ENCODE peak calls at places on chromosomes 6 and 20, in eight cellular contexts. D is endothelial cell of umbilical vein, Z is GM12878, J is SK-N-SH, A is HCT116, R is K562, M is HepG2, L is H1. S is an unnamed sample.

GRCh38 chr20:51639206-51639832 is 96.8 kb upstream of the NFATC2 start:
- DNase-seq in R (peak; percentile 73), L (peak; percentile 51), M (peak; percentile 75), D (peak; percentile 84), Z (no peak), A (peak; percentile 52), J (peak; percentile 79), S (no peak)

GRCh38 chr6:135583256-135583758 is 85.8 kb upstream of the AHI1 start:
- DNase-seq in D (no peak), R (no peak), A (no peak), J (no peak), Z (no peak), M (no peak), L (no peak), S (no peak)

GRCh38 chr6:165641672-165642156 is 21.3 kb downstream of the PDE10A start:
- DNase-seq in D (no peak), A (no peak), M (no peak), Z (no peak), J (no peak), L (no peak), R (no peak), S (no peak)

GRCh38 chr6:157376706-157377230 is 4.2 kb upstream of the ZDHHC14 start:
- DNase-seq in R (no peak), D (no peak), A (no peak), L (no peak), M (no peak), J (no peak), Z (no peak), S (no peak)

GRCh38 chr6:9540534-9541126 is 874.2 kb downstream of the TFAP2A start:
- DNase-seq in A (peak; percentile 47), M (peak; percentile 20), D (peak; percentile 58), J (peak; percentile 20), R (peak; percentile 35), L (no peak), Z (no peak), S (peak; percentile 67)

GRCh38 chr6:11044712-11045167 is 635 bp upstream of the ELOVL2 start:
- DNase-seq in Z (no peak), R (no peak), M (no peak), D (no peak), A (no peak), L (no peak), J (no peak), S (no peak)

GRCh38 chr6:34657307-34657978 is 39.1 kb downstream of the ILRUN start:
- DNase-seq in R (peak; percentile 78), A (no peak), J (no peak), D (peak; percentile 92), M (peak; percentile 98), Z (no peak), L (no peak), S (peak; percentile 14)

GRCh38 chr6:90599151-90599550 is 12.3 kb upstream of the MAP3K7 start:
- DNase-seq in D (no peak), J (no peak), A (no peak), R (no peak), Z (no peak), L (no peak), M (no peak), S (no peak)

GRCh38 chr20:37524859-37525708 is 2.6 kb downstream of the BLCAP start:
- DNase-seq in R (no peak), A (no peak), M (no peak), Z (no peak), L (no peak), D (no peak), J (no peak), S (no peak)

GRCh38 chr20:637559-637958 is 15.4 kb downstream of the SRXN1 start:
- DNase-seq in D (no peak), M (no peak), J (no peak), R (no peak), Z (no peak), L (no peak), A (no peak), S (no peak)

GRCh38 chr6:33696538-33697518 is 14.7 kb downstream of the UQCC2 start:
- DNase-seq in D (peak; percentile 99), M (no peak), R (no peak), A (no peak), J (peak; percentile 40), Z (no peak), L (no peak), S (no peak)

GRCh38 chr20:64077876-64078551 is 1.3 kb downstream of the RGS19 start:
- DNase-seq in A (no peak), L (no peak), J (no peak), R (no peak), D (no peak), M (no peak), Z (no peak), S (no peak)

GRCh38 chr6:134257516-134257915 is 60.4 kb downstream of the SGK1 start:
- DNase-seq in A (no peak), J (no peak), R (no peak), D (no peak), Z (no peak), L (no peak), M (no peak), S (no peak)

GRCh38 chr6:111534366-111534765 is 51.3 kb upstream of the REV3L start:
- DNase-seq in J (no peak), A (no peak), R (peak; percentile 14), D (peak; percentile 93), L (no peak), M (no peak), Z (no peak), S (no peak)

GRCh38 chr20:47035191-47035590 is 140.5 kb downstream of the EYA2 start:
- DNase-seq in J (peak; percentile 29), L (no peak), M (no peak), Z (no peak), R (no peak), D (no peak), A (no peak), S (no peak)

GRCh38 chr6:108113557-108114519 is 39.3 kb upstream of the OSTM1 start:
- DNase-seq in Z (no peak), R (peak; percentile 65), L (no peak), D (peak; percentile 67), M (peak; percentile 41), A (peak; percentile 35), J (peak; percentile 78), S (peak; percentile 44)

GRCh38 chr20:63835031-63835858 is 4.2 kb upstream of the ZBTB46 start:
- DNase-seq in Z (no peak), L (peak; percentile 73), J (peak; percentile 90), R (peak; percentile 86), M (peak; percentile 96), A (peak; percentile 90), D (peak; percentile 82), S (no peak)

GRCh38 chr6:163663575-163663974 is 249.1 kb downstream of the QKI start:
- DNase-seq in A (no peak), M (no peak), J (no peak), R (no peak), D (no peak), L (no peak), Z (no peak), S (no peak)

GRCh38 chr20:48877299-48877698 is 44.2 kb upstream of the ARFGEF2 start:
- DNase-seq in A (no peak), D (no peak), Z (no peak), J (no peak), R (no peak), L (no peak), M (no peak), S (no peak)

GRCh38 chr20:1569417-1569861 is 11.9 kb upstream of the SIRPD start:
- DNase-seq in R (peak; percentile 24), J (no peak), M (peak; percentile 18), A (peak; percentile 64), Z (no peak), D (peak; percentile 61), L (no peak), S (no peak)

GRCh38 chr6:148396926-148397325 is 54.3 kb downstream of the SASH1 start:
- DNase-seq in L (no peak), M (no peak), R (no peak), Z (no peak), A (no peak), J (no peak), D (peak; percentile 85), S (no peak)

GRCh38 chr6:1792989-1793388 is 183.3 kb downstream of the FOXC1 start:
- DNase-seq in D (no peak), M (peak; percentile 53), R (peak; percentile 58), J (no peak), Z (no peak), A (peak; percentile 26), L (no peak), S (no peak)

GRCh38 chr6:26183581-26184408 is 96.6 kb downstream of the HFE start:
- DNase-seq in A (no peak), R (no peak), Z (peak; percentile 84), D (peak; percentile 93), M (no peak), J (peak; percentile 71), L (no peak), S (no peak)

DNA sequence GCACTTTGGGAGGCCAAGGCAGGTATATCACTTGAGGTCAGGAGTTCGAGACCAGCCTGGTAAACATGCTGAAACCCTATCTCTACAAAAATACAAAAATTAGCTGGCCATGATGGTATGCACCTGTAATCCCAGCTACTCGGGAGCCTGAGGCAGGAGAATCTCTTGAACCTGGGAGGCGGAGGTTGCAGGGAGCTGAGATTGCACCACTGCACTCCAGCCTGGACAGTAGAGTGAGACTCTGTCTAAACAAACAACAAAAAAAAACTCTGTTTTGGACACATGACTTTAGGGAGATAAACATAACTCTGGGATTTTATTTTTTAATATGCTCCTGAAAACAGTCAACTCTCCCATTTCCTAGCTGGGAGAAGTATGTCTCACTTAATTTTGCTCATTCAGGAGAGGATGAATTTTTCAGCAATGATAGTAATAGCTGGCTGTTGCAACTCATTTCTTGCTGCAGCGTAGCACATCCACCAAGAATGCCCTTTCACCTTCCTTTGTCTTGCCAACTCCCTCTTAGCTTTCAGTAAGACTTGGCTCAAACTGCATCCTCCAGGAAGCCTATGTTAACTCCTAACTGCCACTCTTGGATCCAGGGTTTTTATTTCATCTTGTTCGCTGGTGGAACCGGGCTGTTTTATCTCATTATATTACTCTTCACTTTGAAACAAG is 24.3 kb downstream of the TOP1 start:
- DNase-seq in D (peak; percentile 64), R (no peak), Z (no peak), A (no peak), J (no peak), L (no peak), M (no peak), S (no peak)
- TF ChIP-seq POLR2AphosphoS5 in D (no peak), R (no peak), Z (no peak), A (no peak), J (no peak), L (no peak), M (no peak), S (no peak)

GRCh38 chr6:18171861-18172260 is 16.6 kb downstream of the KDM1B start:
- DNase-seq in L (no peak), J (no peak), R (no peak), D (no peak), Z (no peak), A (no peak), M (no peak), S (no peak)
- H3K36me3 ChIP-seq in L (no peaks in the 10 kb centered on the region), J (peaks cover 15% of the 10 kb centered on the region), R (peaks cover 43% of the 10 kb centered on the region), D (no peaks in the 10 kb centered on the region), Z (no peaks in the 10 kb centered on the region), A (peaks cover 13% of the 10 kb centered on the region), M (peaks cover 22% of the 10 kb centered on the region), S (peaks cover 18% of the 10 kb centered on the region)

GRCh38 chr20:3733119-3733995 is 872 bp downstream of the HSPA12B start:
- DNase-seq in R (no peak), D (no peak), A (no peak), M (no peak), J (no peak), L (no peak), Z (no peak), S (no peak)
- H3K9ac ChIP-seq in R (no peak overlapping the region), D (no peak overlapping the region), A (no peak overlapping the region), M (no peak overlapping the region), J (no peak overlapping the region), L (peak overlapping the region; percentile 29), Z (no peak overlapping the region), S (no peak overlapping the region)

GRCh38 chr6:24719125-24719931 is at the start of gene C6orf62:
- DNase-seq in A (no peak), L (no peak), J (peak; percentile 35), Z (peak; percentile 20), D (peak; percentile 28), M (no peak), R (peak; percentile 65), S (peak; percentile 68)
- TF ChIP-seq POLR2AphosphoS5 in A (no peak), L (peak; percentile 39), J (peak; percentile 11), Z (peak; percentile 95), D (no peak), M (peak; percentile 31), R (peak; percentile 20), S (peak; percentile 69)